ENCODE peak calls at places on chromosome 10, in nine cellular contexts. S is ovary, A is endothelial cell of umbilical vein, L is tibial nerve, V is sigmoid colon, G is stomach, W is esophagus squamous epithelium, T is IMR-90, K is A549. J is an unnamed sample.

GRCh38 chr10:84291389-84291788 is 37.0 kb upstream of the CCSER2 start:
- DNase-seq in T (peak; percentile 78), A (peak; percentile 55), S (no peak), L (no peak), K (no peak), V (no peak), W (no peak), G (no peak), J (no peak)

GRCh38 chr10:71796749-71797405 is 23.6 kb upstream of the VSIR start:
- DNase-seq in V (no peak), T (no peak), S (no peak), L (no peak), K (peak; percentile 38), G (no peak), W (no peak), A (no peak), J (no peak)

GRCh38 chr10:98380493-98381339 is 34.3 kb downstream of the PYROXD2 start:
- DNase-seq in G (no peak), T (peak; percentile 22), W (no peak), S (no peak), A (no peak), L (no peak), K (no peak), V (no peak), J (no peak)

GRCh38 chr10:3067859-3068179 is 471 bp downstream of the PFKP start:
- DNase-seq in L (no peak), V (no peak), G (no peak), A (no peak), S (no peak), T (no peak), K (no peak), W (no peak), J (no peak)

GRCh38 chr10:28952523-28952922 is 275.2 kb downstream of the BAMBI start:
- DNase-seq in T (peak; percentile 17), V (no peak), L (no peak), W (no peak), G (no peak), S (no peak), K (no peak), A (no peak), J (no peak)

GRCh38 chr10:3509355-3509754 is 275.7 kb downstream of the KLF6 start:
- DNase-seq in A (no peak), G (no peak), K (no peak), W (no peak), V (no peak), L (no peak), T (no peak), S (no peak), J (no peak)

GRCh38 chr10:97623277-97623676 is 10.0 kb downstream of the MORN4 start:
- DNase-seq in V (no peak), A (no peak), T (no peak), G (no peak), K (no peak), L (no peak), W (no peak), S (no peak), J (no peak)

GRCh38 chr10:62681211-62681940 is 123.1 kb upstream of the ADO start:
- DNase-seq in W (no peak), L (no peak), G (peak; percentile 29), S (no peak), V (no peak), A (no peak), T (no peak), K (no peak), J (no peak)

GRCh38 chr10:71438761-71439160 is 42.0 kb downstream of the CDH23 start:
- DNase-seq in A (no peak), W (no peak), S (no peak), K (no peak), L (no peak), V (no peak), T (no peak), G (no peak), J (no peak)

GRCh38 chr10:60703266-60704041 is 74.8 kb upstream of the CDK1 start:
- DNase-seq in S (no peak), G (no peak), L (no peak), T (no peak), W (no peak), A (no peak), V (no peak), K (no peak), J (no peak)

GRCh38 chr10:132408367-132408781 is 11.4 kb downstream of the PWWP2B start:
- DNase-seq in T (no peak), A (no peak), L (no peak), K (no peak), G (no peak), S (peak; percentile 59), W (no peak), V (no peak), J (no peak)

GRCh38 chr10:44881639-44882038 is 29.5 kb upstream of the TMEM72 start:
- DNase-seq in A (no peak), T (no peak), S (no peak), W (no peak), V (no peak), K (no peak), L (no peak), G (no peak), J (no peak)

GRCh38 chr10:10830316-10831061 is 187.2 kb upstream of the CELF2 start:
- DNase-seq in K (no peak), W (no peak), V (no peak), G (no peak), A (peak; percentile 93), T (peak; percentile 92), L (no peak), S (no peak), J (no peak)

GRCh38 chr10:89346264-89346971 is 18.6 kb downstream of the IFIT3 start:
- DNase-seq in A (peak; percentile 69), S (no peak), T (peak; percentile 55), K (peak; percentile 42), W (no peak), G (no peak), V (no peak), L (peak; percentile 41), J (no peak)

GRCh38 chr10:63537511-63537910 is 16.3 kb downstream of the REEP3 start:
- DNase-seq in T (no peak), K (no peak), W (no peak), G (no peak), A (no peak), V (no peak), S (no peak), L (no peak), J (no peak)

GRCh38 chr10:19998482-19998881 is 182.2 kb downstream of the PLXDC2 start:
- DNase-seq in T (no peak), A (no peak), S (no peak), W (no peak), G (no peak), K (no peak), L (no peak), V (no peak), J (no peak)

GRCh38 chr10:70404906-70405824 is 1.2 kb downstream of the EIF4EBP2 start:
- DNase-seq in T (peak; percentile 96), L (peak; percentile 88), G (peak; percentile 74), A (peak; percentile 62), S (peak; percentile 83), K (peak; percentile 81), W (no peak), V (peak; percentile 98), J (peak; percentile 95)
- TF ChIP-seq POLR2A in T (no peak), L (peak; percentile 60), G (peak; percentile 10), A (no peak), S (peak; percentile 48), K (no peak), W (no peak), V (peak; percentile 11), J (no peak)

GRCh38 chr10:7303067-7303629 is 107.7 kb downstream of the SFMBT2 start:
- DNase-seq in A (no peak), G (no peak), V (no peak), W (no peak), K (no peak), L (no peak), T (no peak), S (no peak), J (no peak)
- H3K4me3 ChIP-seq in A (no peak overlapping the region), G (no peak overlapping the region), V (no peak overlapping the region), W (no peak overlapping the region), K (no peak overlapping the region), L (no peak overlapping the region), T (no peak overlapping the region), S (no peak overlapping the region), J (no peak overlapping the region)

GRCh38 chr10:87861566-87861952 is 1.8 kb downstream of the KLLN start:
- DNase-seq in L (peak; percentile 73), G (peak; percentile 88), T (peak; percentile 89), V (peak; percentile 89), S (peak; percentile 78), W (no peak), K (no peak), A (peak; percentile 81), J (peak; percentile 69)
- TF ChIP-seq CTCF in L (no peak), G (no peak), T (peak; percentile 45), V (peak; percentile 5), S (no peak), W (no peak), K (no peak), A (no peak), J (no peak)

GRCh38 chr10:79346012-79346340 is 1.3 kb upstream of the PPIF start:
- DNase-seq in K (no peak), A (no peak), S (no peak), T (no peak), W (no peak), G (no peak), L (no peak), V (no peak), J (no peak)
- TF ChIP-seq POLR2A in K (no peak), A (no peak), S (no peak), T (no peak), W (no peak), G (no peak), L (no peak), V (no peak), J (no peak)

J was measured in lower leg skin.